ENCODE peak calls at places on chromosomes 1 and 21, in seven cellular contexts. Y is fibroblast of mammary gland, S is aorta, F is IMR-90, R is tibial artery, Q is astrocyte of the spinal cord, C is neural progenitor cell. G is an unnamed sample.

GRCh38 chr1:160639652-160640051 is 7.2 kb downstream of the SLAMF1 start:
- DNase-seq in R (no peak), Q (peak; percentile 3), Y (no peak), S (no peak), F (no peak), C (no peak), G (no peak)

GRCh38 chr1:111242805-111243523 is 15.5 kb downstream of the CHI3L2 start:
- DNase-seq in F (no peak), Y (no peak), Q (no peak), R (no peak), S (no peak), C (no peak), G (no peak)

GRCh38 chr1:220528679-220529529 is 968 bp downstream of the MARK1 start:
- DNase-seq in S (peak; percentile 77), Y (no peak), C (peak; percentile 55), R (peak; percentile 46), Q (no peak), F (no peak), G (peak; percentile 25)

GRCh38 chr1:184615301-184615700 is 139.4 kb downstream of the EDEM3 start:
- DNase-seq in Y (no peak), C (no peak), S (no peak), R (no peak), Q (no peak), F (no peak), G (no peak)

GRCh38 chr1:206029484-206029883 is 5.8 kb upstream of the CTSE start:
- DNase-seq in S (no peak), F (peak; percentile 20), Q (no peak), C (no peak), Y (peak; percentile 71), R (peak; percentile 44), G (peak; percentile 8)

GRCh38 chr1:207828485-207829158 is 76.8 kb downstream of the CD46 start:
- DNase-seq in S (peak; percentile 87), F (peak; percentile 82), Q (peak; percentile 87), R (peak; percentile 86), Y (peak; percentile 91), C (peak; percentile 70), G (peak; percentile 94)

GRCh38 chr21:46161180-46161799 is 5.9 kb upstream of the FTCD start:
- DNase-seq in Q (no peak), S (peak; percentile 66), C (no peak), F (no peak), R (peak; percentile 13), Y (no peak), G (peak; percentile 6)

GRCh38 chr1:33088119-33088906 is 7.4 kb downstream of the AZIN2 start:
- DNase-seq in C (no peak), Y (no peak), Q (peak; percentile 52), F (peak; percentile 34), R (no peak), S (no peak), G (no peak)

GRCh38 chr1:32364836-32365235 is 2.5 kb downstream of the TSSK3 start:
- DNase-seq in S (no peak), F (no peak), Y (no peak), Q (no peak), R (no peak), C (no peak), G (no peak)

GRCh38 chr1:20681999-20682398 is 20.8 kb upstream of the DDOST start:
- DNase-seq in S (no peak), F (no peak), R (no peak), C (no peak), Y (no peak), Q (no peak), G (no peak)

GRCh38 chr21:43207043-43207315 is 38.2 kb downstream of the CRYAA start:
- DNase-seq in C (no peak), S (peak; percentile 51), Q (no peak), F (no peak), R (no peak), Y (no peak), G (peak; percentile 4)

DNA sequence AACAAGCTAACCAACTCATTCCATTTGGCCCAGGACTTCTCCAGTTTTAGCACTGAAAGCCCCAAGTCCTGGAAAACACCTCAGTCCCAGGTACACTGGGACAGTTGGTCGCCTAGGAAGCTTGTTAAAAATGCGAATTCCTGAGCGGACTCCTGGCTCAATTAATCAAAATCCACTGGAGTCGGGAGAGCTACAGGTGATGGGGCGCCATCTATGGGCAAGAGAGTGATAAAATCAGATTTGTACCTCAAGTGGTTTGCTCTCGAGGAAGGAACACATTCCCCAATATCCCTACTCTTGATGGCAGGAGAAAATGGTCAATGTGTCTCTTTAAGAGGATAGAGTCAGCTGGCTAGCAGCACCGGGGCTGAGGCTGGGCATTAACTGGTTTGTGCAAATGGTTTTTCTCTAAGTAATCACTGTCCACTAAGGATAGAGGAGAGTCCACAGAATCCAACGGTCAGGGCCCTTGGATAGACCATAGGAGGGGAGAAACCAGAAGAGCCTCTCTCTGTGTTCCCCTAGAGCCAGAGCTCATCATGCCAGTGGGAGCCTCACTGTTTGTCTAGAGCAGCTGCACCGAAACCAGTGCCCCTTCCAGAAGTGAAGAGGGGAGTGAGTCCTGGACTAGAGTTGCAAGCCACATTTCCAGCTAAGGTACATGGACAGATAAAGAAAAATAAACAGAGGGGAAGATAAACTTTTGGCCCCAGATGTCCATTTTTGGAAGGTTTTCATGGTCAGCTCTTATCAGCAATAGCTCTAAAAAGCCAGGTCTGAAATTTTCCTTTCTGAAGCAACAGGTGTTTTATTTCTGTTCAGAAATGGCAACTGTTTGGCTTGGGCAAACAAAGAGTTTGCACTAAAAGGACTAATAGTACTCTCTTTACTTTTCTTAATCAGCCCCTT is 148.5 kb downstream of the TENT5C start:
- DNase-seq in C (peak; percentile 87), Y (peak; percentile 63), Q (peak; percentile 58), S (peak; percentile 77), R (peak; percentile 53), F (peak; percentile 59), G (peak; percentile 57)
- H3K4me3 ChIP-seq in C (no peak overlapping the region), Y (peak overlapping the region; percentile 19), Q (peak overlapping the region; percentile 21), S (no peak overlapping the region), R (peak overlapping the region; percentile 27), F (no peak overlapping the region), G (peak overlapping the region; percentile 23)

GRCh38 chr1:109389638-109390341 is 7.9 kb downstream of the SORT1 start:
- DNase-seq in Y (no peak), C (no peak), Q (no peak), S (no peak), R (no peak), F (no peak), G (no peak)
- H3K4me3 ChIP-seq in Y (no peak overlapping the region), C (no peak overlapping the region), Q (no peak overlapping the region), S (peak overlapping the region; percentile 48), R (peak overlapping the region; percentile 69), F (no peak overlapping the region), G (no peak overlapping the region)

GRCh38 chr1:223844521-223844961 is 1.2 kb downstream of the TP53BP2 start:
- DNase-seq in C (no peak), Q (no peak), S (no peak), Y (peak; percentile 33), F (no peak), R (no peak), G (no peak)
- H3K4me3 ChIP-seq in C (peak overlapping the region; percentile 90), Q (peak overlapping the region; percentile 77), S (peak overlapping the region; percentile 84), Y (peak overlapping the region; percentile 70), F (peak overlapping the region; percentile 93), R (peak overlapping the region; percentile 89), G (peak overlapping the region; percentile 47)

GRCh38 chr21:37074195-37074510 is 1.1 kb downstream of the TTC3 start:
- DNase-seq in S (no peak), F (no peak), C (peak; percentile 50), R (no peak), Q (no peak), Y (peak; percentile 18), G (no peak)

GRCh38 chr21:37075214-37075770 is 2.2 kb downstream of the TTC3 start:
- DNase-seq in F (no peak), Q (no peak), Y (no peak), S (no peak), R (no peak), C (no peak), G (no peak)

GRCh38 chr21:37077403-37077802 is 4.3 kb downstream of the TTC3 start:
- DNase-seq in Y (no peak), S (no peak), F (no peak), R (no peak), Q (no peak), C (no peak), G (no peak)

GRCh38 chr21:37074546-37074945 is 1.5 kb downstream of the TTC3 start:
- DNase-seq in Q (no peak), Y (peak; percentile 12), S (no peak), F (no peak), R (no peak), C (no peak), G (no peak)

GRCh38 chr21:37076087-37076486 is 3.0 kb downstream of the TTC3 start:
- DNase-seq in Q (no peak), F (no peak), C (no peak), R (no peak), S (no peak), Y (no peak), G (no peak)
- H3K4me3 ChIP-seq in Q (no peak overlapping the region), F (no peak overlapping the region), C (no peak overlapping the region), R (no peak overlapping the region), S (no peak overlapping the region), Y (no peak overlapping the region), G (no peak overlapping the region)

DNA sequence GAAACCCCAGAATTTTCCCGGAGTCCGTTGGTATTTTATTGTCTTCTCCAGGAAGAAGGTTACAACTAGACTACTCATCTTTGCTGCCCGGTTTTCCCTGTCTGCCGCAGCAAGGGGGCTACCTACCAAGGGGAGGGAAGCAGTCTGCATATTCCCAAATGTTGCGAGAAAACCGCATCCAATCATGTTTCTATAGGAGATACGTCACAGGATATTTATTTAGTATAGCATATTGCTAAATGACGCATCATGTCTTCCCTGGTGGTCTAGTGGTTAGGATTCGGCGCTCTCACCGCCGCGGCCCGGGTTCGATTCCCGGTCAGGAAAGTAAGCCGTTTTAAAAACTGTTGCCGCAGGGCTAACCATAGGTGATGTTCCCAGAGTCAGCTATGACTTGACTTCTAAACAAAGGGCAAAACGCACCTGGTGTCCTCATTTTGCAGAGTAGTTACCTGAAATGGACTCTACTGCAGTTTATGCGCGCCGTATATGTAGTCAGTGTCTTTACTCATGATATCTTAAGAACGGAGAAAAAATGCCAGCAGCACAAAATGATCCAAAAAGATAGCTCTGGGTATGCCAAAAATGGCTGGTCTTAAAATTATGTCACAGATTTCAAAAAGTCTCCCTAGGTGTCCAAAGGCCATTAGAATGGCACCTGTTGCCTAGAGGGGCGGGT is 15.2 kb upstream of the ZNF692 start:
- DNase-seq in Y (peak; percentile 88), F (no peak), S (peak; percentile 90), C (peak; percentile 84), R (peak; percentile 62), Q (no peak), G (peak; percentile 86)
- H3K4me3 ChIP-seq in Y (peak overlapping the region; percentile 85), F (peak overlapping the region; percentile 53), S (peak overlapping the region; percentile 11), C (peak overlapping the region; percentile 72), R (peak overlapping the region; percentile 63), Q (peak overlapping the region; percentile 86), G (peak overlapping the region; percentile 78)

DNA sequence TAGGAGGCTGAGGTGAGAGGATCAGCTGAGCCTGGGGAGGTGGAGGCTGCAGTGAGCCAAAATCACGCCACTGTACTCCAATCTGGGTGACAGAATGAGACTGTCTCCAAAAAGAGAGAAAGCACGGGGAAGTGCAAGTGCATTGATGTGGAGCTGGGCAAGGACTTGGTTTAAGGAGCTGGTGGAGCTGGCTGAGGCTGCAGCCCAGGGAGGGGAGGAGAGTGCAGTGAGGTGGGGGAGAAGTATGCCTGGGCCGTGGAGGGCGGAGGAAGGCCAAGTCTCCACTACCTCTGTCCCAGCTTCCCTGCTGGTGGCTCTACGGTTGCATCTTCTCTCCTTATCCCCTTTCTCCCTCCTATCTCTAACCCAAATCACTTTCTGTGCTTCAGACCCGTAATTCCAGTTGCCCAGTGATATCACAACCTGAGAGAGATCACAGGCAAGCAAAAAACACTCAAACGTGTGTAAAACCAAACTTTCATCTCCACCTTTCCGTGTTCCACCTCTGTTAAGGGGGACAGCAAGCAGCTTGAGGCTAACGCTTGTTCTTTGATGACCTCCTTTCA is 11.1 kb downstream of the TOR3A start:
- DNase-seq in R (no peak), Q (no peak), F (no peak), S (no peak), C (no peak), Y (no peak), G (no peak)
- H3K4me3 ChIP-seq in R (no peak overlapping the region), Q (no peak overlapping the region), F (no peak overlapping the region), S (no peak overlapping the region), C (no peak overlapping the region), Y (no peak overlapping the region), G (no peak overlapping the region)